ENCODE peak calls at places on chromosomes 7 and 10, in nine cellular contexts. One of them, this sample, is unnamed.
A peak's percentile ranks its signal among the peaks of the same experiment; 100 is the strongest.

GRCh38 chr7:149126662-149127321 is 668 bp upstream of the ZNF425 start:
- DNase-seq in left cardiac atrium: peak; percentile 70
- DNase-seq in left ventricle myocardium inferior: peak; percentile 50
- DNase-seq in body of pancreas: peak; percentile 45
- DNase-seq in IMR-90: peak; percentile 7
- DNase-seq in CD8-positive, alpha-beta memory T cell: peak; percentile 42
- DNase-seq in stimulated activated CD4-positive, alpha-beta T cell treated with anti-CD3 and anti-CD28 coated beads, Interleukin-1b, Interleukin-23, amount 100 ng/mL, for 1 hour: peak; percentile 50
- DNase-seq in posterior cingulate gyrus: peak; percentile 40
- DNase-seq in stimulated activated CD8-positive, alpha-beta memory T cell treated with anti-CD3 and anti-CD28 coated beads, Interleukin-7, amount 100 ng/mL, for 1 hour: peak; percentile 16
- DNase-seq in this sample: peak; percentile 54

GRCh38 chr7:24477376-24477775 is 95.9 kb upstream of the PALS2 start:
- DNase-seq in body of pancreas: no peak
- DNase-seq in stimulated activated CD4-positive, alpha-beta T cell treated with anti-CD3 and anti-CD28 coated beads, Interleukin-1b, Interleukin-23, amount 100 ng/mL, for 1 hour: no peak
- DNase-seq in left cardiac atrium: no peak
- DNase-seq in IMR-90: no peak
- DNase-seq in posterior cingulate gyrus: no peak
- DNase-seq in left ventricle myocardium inferior: no peak
- DNase-seq in stimulated activated CD8-positive, alpha-beta memory T cell treated with anti-CD3 and anti-CD28 coated beads, Interleukin-7, amount 100 ng/mL, for 1 hour: no peak
- DNase-seq in CD8-positive, alpha-beta memory T cell: no peak
- DNase-seq in this sample: no peak

GRCh38 chr10:12419279-12419847 is 70.0 kb downstream of the CAMK1D start:
- DNase-seq in left ventricle myocardium inferior: no peak
- DNase-seq in CD8-positive, alpha-beta memory T cell: no peak
- DNase-seq in stimulated activated CD8-positive, alpha-beta memory T cell treated with anti-CD3 and anti-CD28 coated beads, Interleukin-7, amount 100 ng/mL, for 1 hour: no peak
- DNase-seq in stimulated activated CD4-positive, alpha-beta T cell treated with anti-CD3 and anti-CD28 coated beads, Interleukin-1b, Interleukin-23, amount 100 ng/mL, for 1 hour: peak; percentile 30
- DNase-seq in posterior cingulate gyrus: no peak
- DNase-seq in IMR-90: peak; percentile 99
- DNase-seq in body of pancreas: peak; percentile 15
- DNase-seq in left cardiac atrium: peak; percentile 65
- DNase-seq in this sample: peak; percentile 94

GRCh38 chr7:81264116-81264515 is 345.3 kb upstream of the SEMA3C start:
- DNase-seq in posterior cingulate gyrus: no peak
- DNase-seq in IMR-90: no peak
- DNase-seq in stimulated activated CD4-positive, alpha-beta T cell treated with anti-CD3 and anti-CD28 coated beads, Interleukin-1b, Interleukin-23, amount 100 ng/mL, for 1 hour: no peak
- DNase-seq in stimulated activated CD8-positive, alpha-beta memory T cell treated with anti-CD3 and anti-CD28 coated beads, Interleukin-7, amount 100 ng/mL, for 1 hour: no peak
- DNase-seq in CD8-positive, alpha-beta memory T cell: no peak
- DNase-seq in left cardiac atrium: no peak
- DNase-seq in left ventricle myocardium inferior: no peak
- DNase-seq in body of pancreas: peak; percentile 73
- DNase-seq in this sample: peak; percentile 34

GRCh38 chr10:16867556-16867955 is 50.3 kb upstream of the RSU1 start:
- DNase-seq in IMR-90: peak; percentile 69
- DNase-seq in left cardiac atrium: no peak
- DNase-seq in posterior cingulate gyrus: no peak
- DNase-seq in left ventricle myocardium inferior: no peak
- DNase-seq in stimulated activated CD8-positive, alpha-beta memory T cell treated with anti-CD3 and anti-CD28 coated beads, Interleukin-7, amount 100 ng/mL, for 1 hour: no peak
- DNase-seq in body of pancreas: no peak
- DNase-seq in stimulated activated CD4-positive, alpha-beta T cell treated with anti-CD3 and anti-CD28 coated beads, Interleukin-1b, Interleukin-23, amount 100 ng/mL, for 1 hour: no peak
- DNase-seq in CD8-positive, alpha-beta memory T cell: no peak
- DNase-seq in this sample: peak; percentile 72

GRCh38 chr10:84783386-84783785 is 455.0 kb downstream of the CCSER2 start:
- DNase-seq in stimulated activated CD4-positive, alpha-beta T cell treated with anti-CD3 and anti-CD28 coated beads, Interleukin-1b, Interleukin-23, amount 100 ng/mL, for 1 hour: no peak
- DNase-seq in left ventricle myocardium inferior: no peak
- DNase-seq in CD8-positive, alpha-beta memory T cell: no peak
- DNase-seq in left cardiac atrium: no peak
- DNase-seq in IMR-90: no peak
- DNase-seq in posterior cingulate gyrus: peak; percentile 15
- DNase-seq in body of pancreas: peak; percentile 29
- DNase-seq in stimulated activated CD8-positive, alpha-beta memory T cell treated with anti-CD3 and anti-CD28 coated beads, Interleukin-7, amount 100 ng/mL, for 1 hour: no peak
- DNase-seq in this sample: no peak

GRCh38 chr7:157090485-157091165 is 48.1 kb upstream of the UBE3C start:
- DNase-seq in stimulated activated CD8-positive, alpha-beta memory T cell treated with anti-CD3 and anti-CD28 coated beads, Interleukin-7, amount 100 ng/mL, for 1 hour: no peak
- DNase-seq in left cardiac atrium: no peak
- DNase-seq in CD8-positive, alpha-beta memory T cell: no peak
- DNase-seq in body of pancreas: no peak
- DNase-seq in left ventricle myocardium inferior: no peak
- DNase-seq in stimulated activated CD4-positive, alpha-beta T cell treated with anti-CD3 and anti-CD28 coated beads, Interleukin-1b, Interleukin-23, amount 100 ng/mL, for 1 hour: no peak
- DNase-seq in IMR-90: no peak
- DNase-seq in posterior cingulate gyrus: no peak
- DNase-seq in this sample: no peak

GRCh38 chr7:34762769-34763168 is 104.8 kb downstream of the NPSR1 start:
- DNase-seq in left cardiac atrium: no peak
- DNase-seq in CD8-positive, alpha-beta memory T cell: no peak
- DNase-seq in body of pancreas: no peak
- DNase-seq in posterior cingulate gyrus: no peak
- DNase-seq in stimulated activated CD4-positive, alpha-beta T cell treated with anti-CD3 and anti-CD28 coated beads, Interleukin-1b, Interleukin-23, amount 100 ng/mL, for 1 hour: no peak
- DNase-seq in IMR-90: peak; percentile 0
- DNase-seq in stimulated activated CD8-positive, alpha-beta memory T cell treated with anti-CD3 and anti-CD28 coated beads, Interleukin-7, amount 100 ng/mL, for 1 hour: no peak
- DNase-seq in left ventricle myocardium inferior: no peak
- DNase-seq in this sample: no peak

GRCh38 chr7:159136846-159137245 is 7.8 kb downstream of the VIPR2 start:
- DNase-seq in stimulated activated CD8-positive, alpha-beta memory T cell treated with anti-CD3 and anti-CD28 coated beads, Interleukin-7, amount 100 ng/mL, for 1 hour: no peak
- DNase-seq in IMR-90: no peak
- DNase-seq in left cardiac atrium: no peak
- DNase-seq in posterior cingulate gyrus: no peak
- DNase-seq in stimulated activated CD4-positive, alpha-beta T cell treated with anti-CD3 and anti-CD28 coated beads, Interleukin-1b, Interleukin-23, amount 100 ng/mL, for 1 hour: no peak
- DNase-seq in left ventricle myocardium inferior: no peak
- DNase-seq in body of pancreas: no peak
- DNase-seq in CD8-positive, alpha-beta memory T cell: no peak
- DNase-seq in this sample: no peak

GRCh38 chr10:48708144-48708543 is 23.5 kb downstream of the WDFY4 start:
- DNase-seq in stimulated activated CD8-positive, alpha-beta memory T cell treated with anti-CD3 and anti-CD28 coated beads, Interleukin-7, amount 100 ng/mL, for 1 hour: no peak
- DNase-seq in body of pancreas: no peak
- DNase-seq in left cardiac atrium: no peak
- DNase-seq in stimulated activated CD4-positive, alpha-beta T cell treated with anti-CD3 and anti-CD28 coated beads, Interleukin-1b, Interleukin-23, amount 100 ng/mL, for 1 hour: no peak
- DNase-seq in posterior cingulate gyrus: no peak
- DNase-seq in left ventricle myocardium inferior: no peak
- DNase-seq in CD8-positive, alpha-beta memory T cell: no peak
- DNase-seq in IMR-90: peak; percentile 25
- DNase-seq in this sample: no peak

GRCh38 chr7:103499976-103500375 is 54.0 kb upstream of the SLC26A5 start:
- DNase-seq in posterior cingulate gyrus: no peak
- DNase-seq in IMR-90: peak; percentile 52
- DNase-seq in body of pancreas: no peak
- DNase-seq in stimulated activated CD4-positive, alpha-beta T cell treated with anti-CD3 and anti-CD28 coated beads, Interleukin-1b, Interleukin-23, amount 100 ng/mL, for 1 hour: no peak
- DNase-seq in stimulated activated CD8-positive, alpha-beta memory T cell treated with anti-CD3 and anti-CD28 coated beads, Interleukin-7, amount 100 ng/mL, for 1 hour: no peak
- DNase-seq in CD8-positive, alpha-beta memory T cell: no peak
- DNase-seq in left cardiac atrium: no peak
- DNase-seq in left ventricle myocardium inferior: no peak
- DNase-seq in this sample: peak; percentile 15

GRCh38 chr10:88428442-88428841 is 154.7 kb downstream of the RNLS start:
- DNase-seq in IMR-90: no peak
- DNase-seq in stimulated activated CD4-positive, alpha-beta T cell treated with anti-CD3 and anti-CD28 coated beads, Interleukin-1b, Interleukin-23, amount 100 ng/mL, for 1 hour: no peak
- DNase-seq in left ventricle myocardium inferior: no peak
- DNase-seq in posterior cingulate gyrus: no peak
- DNase-seq in left cardiac atrium: no peak
- DNase-seq in stimulated activated CD8-positive, alpha-beta memory T cell treated with anti-CD3 and anti-CD28 coated beads, Interleukin-7, amount 100 ng/mL, for 1 hour: no peak
- DNase-seq in CD8-positive, alpha-beta memory T cell: no peak
- DNase-seq in body of pancreas: no peak
- DNase-seq in this sample: peak; percentile 48

GRCh38 chr10:113767222-113767621 is 15.7 kb downstream of the PLEKHS1 start:
- DNase-seq in stimulated activated CD4-positive, alpha-beta T cell treated with anti-CD3 and anti-CD28 coated beads, Interleukin-1b, Interleukin-23, amount 100 ng/mL, for 1 hour: no peak
- DNase-seq in left cardiac atrium: no peak
- DNase-seq in posterior cingulate gyrus: no peak
- DNase-seq in IMR-90: no peak
- DNase-seq in stimulated activated CD8-positive, alpha-beta memory T cell treated with anti-CD3 and anti-CD28 coated beads, Interleukin-7, amount 100 ng/mL, for 1 hour: no peak
- DNase-seq in CD8-positive, alpha-beta memory T cell: no peak
- DNase-seq in body of pancreas: no peak
- DNase-seq in left ventricle myocardium inferior: no peak
- DNase-seq in this sample: no peak

GRCh38 chr7:148699772-148700629 is 1.3 kb downstream of the CUL1 start:
- DNase-seq in body of pancreas: no peak
- DNase-seq in stimulated activated CD4-positive, alpha-beta T cell treated with anti-CD3 and anti-CD28 coated beads, Interleukin-1b, Interleukin-23, amount 100 ng/mL, for 1 hour: no peak
- DNase-seq in left ventricle myocardium inferior: no peak
- DNase-seq in stimulated activated CD8-positive, alpha-beta memory T cell treated with anti-CD3 and anti-CD28 coated beads, Interleukin-7, amount 100 ng/mL, for 1 hour: no peak
- DNase-seq in left cardiac atrium: no peak
- DNase-seq in IMR-90: peak; percentile 39
- DNase-seq in posterior cingulate gyrus: no peak
- DNase-seq in CD8-positive, alpha-beta memory T cell: no peak
- DNase-seq in this sample: peak; percentile 34

GRCh38 chr10:72079356-72079755 is 9.0 kb downstream of the SPOCK2 start:
- DNase-seq in CD8-positive, alpha-beta memory T cell: peak; percentile 66
- DNase-seq in posterior cingulate gyrus: peak; percentile 56
- DNase-seq in stimulated activated CD8-positive, alpha-beta memory T cell treated with anti-CD3 and anti-CD28 coated beads, Interleukin-7, amount 100 ng/mL, for 1 hour: peak; percentile 58
- DNase-seq in left ventricle myocardium inferior: no peak
- DNase-seq in body of pancreas: no peak
- DNase-seq in left cardiac atrium: no peak
- DNase-seq in stimulated activated CD4-positive, alpha-beta T cell treated with anti-CD3 and anti-CD28 coated beads, Interleukin-1b, Interleukin-23, amount 100 ng/mL, for 1 hour: no peak
- DNase-seq in IMR-90: no peak
- DNase-seq in this sample: no peak

GRCh38 chr7:25862254-25862992 is 289.6 kb upstream of the NFE2L3 start:
- DNase-seq in left ventricle myocardium inferior: peak; percentile 76
- DNase-seq in CD8-positive, alpha-beta memory T cell: peak; percentile 64
- DNase-seq in stimulated activated CD4-positive, alpha-beta T cell treated with anti-CD3 and anti-CD28 coated beads, Interleukin-1b, Interleukin-23, amount 100 ng/mL, for 1 hour: peak; percentile 38
- DNase-seq in body of pancreas: peak; percentile 83
- DNase-seq in IMR-90: peak; percentile 100
- DNase-seq in stimulated activated CD8-positive, alpha-beta memory T cell treated with anti-CD3 and anti-CD28 coated beads, Interleukin-7, amount 100 ng/mL, for 1 hour: peak; percentile 14
- DNase-seq in left cardiac atrium: peak; percentile 81
- DNase-seq in posterior cingulate gyrus: no peak
- DNase-seq in this sample: peak; percentile 100

GRCh38 chr7:28908775-28909174 is 49.4 kb downstream of the TRIL start:
- DNase-seq in stimulated activated CD4-positive, alpha-beta T cell treated with anti-CD3 and anti-CD28 coated beads, Interleukin-1b, Interleukin-23, amount 100 ng/mL, for 1 hour: no peak
- DNase-seq in posterior cingulate gyrus: no peak
- DNase-seq in CD8-positive, alpha-beta memory T cell: no peak
- DNase-seq in left cardiac atrium: no peak
- DNase-seq in stimulated activated CD8-positive, alpha-beta memory T cell treated with anti-CD3 and anti-CD28 coated beads, Interleukin-7, amount 100 ng/mL, for 1 hour: no peak
- DNase-seq in left ventricle myocardium inferior: no peak
- DNase-seq in IMR-90: no peak
- DNase-seq in body of pancreas: no peak
- DNase-seq in this sample: peak; percentile 97

GRCh38 chr7:69025249-69025648 is 573.0 kb upstream of the AUTS2 start:
- DNase-seq in left ventricle myocardium inferior: no peak
- DNase-seq in stimulated activated CD4-positive, alpha-beta T cell treated with anti-CD3 and anti-CD28 coated beads, Interleukin-1b, Interleukin-23, amount 100 ng/mL, for 1 hour: no peak
- DNase-seq in posterior cingulate gyrus: no peak
- DNase-seq in left cardiac atrium: no peak
- DNase-seq in IMR-90: no peak
- DNase-seq in stimulated activated CD8-positive, alpha-beta memory T cell treated with anti-CD3 and anti-CD28 coated beads, Interleukin-7, amount 100 ng/mL, for 1 hour: no peak
- DNase-seq in CD8-positive, alpha-beta memory T cell: no peak
- DNase-seq in body of pancreas: no peak
- DNase-seq in this sample: no peak

GRCh38 chr7:3195160-3195559 is 105.9 kb upstream of the SDK1 start:
- DNase-seq in left cardiac atrium: no peak
- DNase-seq in posterior cingulate gyrus: no peak
- DNase-seq in left ventricle myocardium inferior: no peak
- DNase-seq in CD8-positive, alpha-beta memory T cell: no peak
- DNase-seq in body of pancreas: no peak
- DNase-seq in stimulated activated CD8-positive, alpha-beta memory T cell treated with anti-CD3 and anti-CD28 coated beads, Interleukin-7, amount 100 ng/mL, for 1 hour: no peak
- DNase-seq in stimulated activated CD4-positive, alpha-beta T cell treated with anti-CD3 and anti-CD28 coated beads, Interleukin-1b, Interleukin-23, amount 100 ng/mL, for 1 hour: no peak
- DNase-seq in IMR-90: no peak
- DNase-seq in this sample: no peak

GRCh38 chr10:49474901-49475300 is 64.0 kb downstream of the ERCC6 start:
- DNase-seq in stimulated activated CD4-positive, alpha-beta T cell treated with anti-CD3 and anti-CD28 coated beads, Interleukin-1b, Interleukin-23, amount 100 ng/mL, for 1 hour: no peak
- DNase-seq in body of pancreas: no peak
- DNase-seq in stimulated activated CD8-positive, alpha-beta memory T cell treated with anti-CD3 and anti-CD28 coated beads, Interleukin-7, amount 100 ng/mL, for 1 hour: no peak
- DNase-seq in left ventricle myocardium inferior: no peak
- DNase-seq in IMR-90: peak; percentile 21
- DNase-seq in CD8-positive, alpha-beta memory T cell: no peak
- DNase-seq in posterior cingulate gyrus: no peak
- DNase-seq in left cardiac atrium: no peak
- DNase-seq in this sample: peak; percentile 40

GRCh38 chr7:105402221-105403095 is 13.7 kb upstream of the SRPK2 start:
- DNase-seq in left ventricle myocardium inferior: no peak
- DNase-seq in stimulated activated CD4-positive, alpha-beta T cell treated with anti-CD3 and anti-CD28 coated beads, Interleukin-1b, Interleukin-23, amount 100 ng/mL, for 1 hour: no peak
- DNase-seq in stimulated activated CD8-positive, alpha-beta memory T cell treated with anti-CD3 and anti-CD28 coated beads, Interleukin-7, amount 100 ng/mL, for 1 hour: no peak
- DNase-seq in left cardiac atrium: no peak
- DNase-seq in body of pancreas: no peak
- DNase-seq in IMR-90: peak; percentile 55
- DNase-seq in posterior cingulate gyrus: no peak
- DNase-seq in CD8-positive, alpha-beta memory T cell: no peak
- DNase-seq in this sample: peak; percentile 32

GRCh38 chr10:88228130-88228529 is 355.0 kb downstream of the RNLS start:
- DNase-seq in left ventricle myocardium inferior: no peak
- DNase-seq in stimulated activated CD8-positive, alpha-beta memory T cell treated with anti-CD3 and anti-CD28 coated beads, Interleukin-7, amount 100 ng/mL, for 1 hour: no peak
- DNase-seq in CD8-positive, alpha-beta memory T cell: no peak
- DNase-seq in body of pancreas: no peak
- DNase-seq in posterior cingulate gyrus: no peak
- DNase-seq in left cardiac atrium: no peak
- DNase-seq in IMR-90: no peak
- DNase-seq in stimulated activated CD4-positive, alpha-beta T cell treated with anti-CD3 and anti-CD28 coated beads, Interleukin-1b, Interleukin-23, amount 100 ng/mL, for 1 hour: no peak
- DNase-seq in this sample: no peak

GRCh38 chr7:97873606-97874005 is 1.4 kb upstream of the ASNS start:
- DNase-seq in left cardiac atrium: no peak
- DNase-seq in body of pancreas: no peak
- DNase-seq in CD8-positive, alpha-beta memory T cell: no peak
- DNase-seq in posterior cingulate gyrus: no peak
- DNase-seq in stimulated activated CD8-positive, alpha-beta memory T cell treated with anti-CD3 and anti-CD28 coated beads, Interleukin-7, amount 100 ng/mL, for 1 hour: no peak
- DNase-seq in stimulated activated CD4-positive, alpha-beta T cell treated with anti-CD3 and anti-CD28 coated beads, Interleukin-1b, Interleukin-23, amount 100 ng/mL, for 1 hour: no peak
- DNase-seq in left ventricle myocardium inferior: no peak
- DNase-seq in IMR-90: no peak
- DNase-seq in this sample: no peak

GRCh38 chr7:10643545-10643944 is 330.1 kb upstream of the PHF14 start:
- DNase-seq in stimulated activated CD8-positive, alpha-beta memory T cell treated with anti-CD3 and anti-CD28 coated beads, Interleukin-7, amount 100 ng/mL, for 1 hour: no peak
- DNase-seq in left ventricle myocardium inferior: no peak
- DNase-seq in body of pancreas: no peak
- DNase-seq in IMR-90: no peak
- DNase-seq in left cardiac atrium: no peak
- DNase-seq in CD8-positive, alpha-beta memory T cell: no peak
- DNase-seq in posterior cingulate gyrus: no peak
- DNase-seq in stimulated activated CD4-positive, alpha-beta T cell treated with anti-CD3 and anti-CD28 coated beads, Interleukin-1b, Interleukin-23, amount 100 ng/mL, for 1 hour: no peak
- DNase-seq in this sample: no peak

GRCh38 chr7:111765936-111766643 is 203.8 kb upstream of the IMMP2L start:
- DNase-seq in CD8-positive, alpha-beta memory T cell: no peak
- DNase-seq in IMR-90: peak; percentile 28
- DNase-seq in stimulated activated CD8-positive, alpha-beta memory T cell treated with anti-CD3 and anti-CD28 coated beads, Interleukin-7, amount 100 ng/mL, for 1 hour: no peak
- DNase-seq in left ventricle myocardium inferior: no peak
- DNase-seq in posterior cingulate gyrus: no peak
- DNase-seq in stimulated activated CD4-positive, alpha-beta T cell treated with anti-CD3 and anti-CD28 coated beads, Interleukin-1b, Interleukin-23, amount 100 ng/mL, for 1 hour: no peak
- DNase-seq in left cardiac atrium: no peak
- DNase-seq in body of pancreas: no peak
- DNase-seq in this sample: no peak

GRCh38 chr10:48533951-48534720 is 70.7 kb downstream of the ARHGAP22 start:
- DNase-seq in IMR-90: no peak
- DNase-seq in left cardiac atrium: no peak
- DNase-seq in body of pancreas: no peak
- DNase-seq in CD8-positive, alpha-beta memory T cell: no peak
- DNase-seq in stimulated activated CD4-positive, alpha-beta T cell treated with anti-CD3 and anti-CD28 coated beads, Interleukin-1b, Interleukin-23, amount 100 ng/mL, for 1 hour: no peak
- DNase-seq in posterior cingulate gyrus: no peak
- DNase-seq in left ventricle myocardium inferior: no peak
- DNase-seq in stimulated activated CD8-positive, alpha-beta memory T cell treated with anti-CD3 and anti-CD28 coated beads, Interleukin-7, amount 100 ng/mL, for 1 hour: no peak
- DNase-seq in this sample: no peak

GRCh38 chr10:79102056-79102874 is 33.5 kb downstream of the ZMIZ1 start:
- DNase-seq in stimulated activated CD4-positive, alpha-beta T cell treated with anti-CD3 and anti-CD28 coated beads, Interleukin-1b, Interleukin-23, amount 100 ng/mL, for 1 hour: no peak
- DNase-seq in IMR-90: peak; percentile 66
- DNase-seq in left cardiac atrium: peak; percentile 70
- DNase-seq in CD8-positive, alpha-beta memory T cell: no peak
- DNase-seq in left ventricle myocardium inferior: peak; percentile 65
- DNase-seq in body of pancreas: peak; percentile 49
- DNase-seq in posterior cingulate gyrus: no peak
- DNase-seq in stimulated activated CD8-positive, alpha-beta memory T cell treated with anti-CD3 and anti-CD28 coated beads, Interleukin-7, amount 100 ng/mL, for 1 hour: no peak
- DNase-seq in this sample: peak; percentile 39

GRCh38 chr7:13231216-13231615 is 543.8 kb downstream of the ARL4A start:
- DNase-seq in stimulated activated CD4-positive, alpha-beta T cell treated with anti-CD3 and anti-CD28 coated beads, Interleukin-1b, Interleukin-23, amount 100 ng/mL, for 1 hour: no peak
- DNase-seq in IMR-90: no peak
- DNase-seq in posterior cingulate gyrus: no peak
- DNase-seq in left cardiac atrium: no peak
- DNase-seq in stimulated activated CD8-positive, alpha-beta memory T cell treated with anti-CD3 and anti-CD28 coated beads, Interleukin-7, amount 100 ng/mL, for 1 hour: no peak
- DNase-seq in body of pancreas: no peak
- DNase-seq in CD8-positive, alpha-beta memory T cell: no peak
- DNase-seq in left ventricle myocardium inferior: no peak
- DNase-seq in this sample: no peak

GRCh38 chr7:7816084-7816483 is 97.7 kb upstream of the RPA3 start:
- DNase-seq in stimulated activated CD8-positive, alpha-beta memory T cell treated with anti-CD3 and anti-CD28 coated beads, Interleukin-7, amount 100 ng/mL, for 1 hour: no peak
- DNase-seq in IMR-90: no peak
- DNase-seq in left cardiac atrium: no peak
- DNase-seq in body of pancreas: no peak
- DNase-seq in left ventricle myocardium inferior: no peak
- DNase-seq in stimulated activated CD4-positive, alpha-beta T cell treated with anti-CD3 and anti-CD28 coated beads, Interleukin-1b, Interleukin-23, amount 100 ng/mL, for 1 hour: no peak
- DNase-seq in posterior cingulate gyrus: no peak
- DNase-seq in CD8-positive, alpha-beta memory T cell: no peak
- DNase-seq in this sample: no peak

GRCh38 chr7:17963281-17963680 is 23.0 kb upstream of the SNX13 start:
- DNase-seq in IMR-90: peak; percentile 64
- DNase-seq in CD8-positive, alpha-beta memory T cell: no peak
- DNase-seq in left cardiac atrium: no peak
- DNase-seq in body of pancreas: no peak
- DNase-seq in posterior cingulate gyrus: no peak
- DNase-seq in stimulated activated CD8-positive, alpha-beta memory T cell treated with anti-CD3 and anti-CD28 coated beads, Interleukin-7, amount 100 ng/mL, for 1 hour: no peak
- DNase-seq in stimulated activated CD4-positive, alpha-beta T cell treated with anti-CD3 and anti-CD28 coated beads, Interleukin-1b, Interleukin-23, amount 100 ng/mL, for 1 hour: no peak
- DNase-seq in left ventricle myocardium inferior: no peak
- DNase-seq in this sample: peak; percentile 87

GRCh38 chr10:49549640-49550346 is 10.9 kb upstream of the ERCC6 start:
- DNase-seq in stimulated activated CD4-positive, alpha-beta T cell treated with anti-CD3 and anti-CD28 coated beads, Interleukin-1b, Interleukin-23, amount 100 ng/mL, for 1 hour: no peak
- DNase-seq in left cardiac atrium: no peak
- DNase-seq in posterior cingulate gyrus: no peak
- DNase-seq in CD8-positive, alpha-beta memory T cell: no peak
- DNase-seq in left ventricle myocardium inferior: no peak
- DNase-seq in body of pancreas: no peak
- DNase-seq in IMR-90: no peak
- DNase-seq in stimulated activated CD8-positive, alpha-beta memory T cell treated with anti-CD3 and anti-CD28 coated beads, Interleukin-7, amount 100 ng/mL, for 1 hour: no peak
- DNase-seq in this sample: no peak

This sample was measured in LHCN-M2.